ENCODE peak calls at places on chromosomes 6 and 20, in six cellular contexts. I is CD8-positive, alpha-beta memory T cell; G is fibroblast of mammary gland; D is HTR-8/SVneo; K is adrenal gland; L is activated T-cell treated with anti-CD3 and anti-CD28 coated beads for 1 hour. V is an unnamed sample.
A peak's percentile ranks its signal among the peaks of the same experiment; 100 is the strongest.

GRCh38 chr6:32148722-32149576 is 2.8 kb downstream of the PRRT1 start:
- DNase-seq in K (peak; percentile 64), G (no peak), D (no peak), I (peak; percentile 80), L (peak; percentile 57), V (peak; percentile 57)

GRCh38 chr20:59382326-59382725 is 81.9 kb downstream of the EDN3 start:
- DNase-seq in D (no peak), K (no peak), L (no peak), I (no peak), G (no peak), V (no peak)

GRCh38 chr6:151618717-151619116 is 124.9 kb downstream of the CCDC170 start:
- DNase-seq in G (no peak), I (no peak), D (no peak), L (no peak), K (no peak), V (peak; percentile 96)

GRCh38 chr6:104940238-104940880 is 16.5 kb upstream of the LIN28B start:
- DNase-seq in I (no peak), D (no peak), K (no peak), L (no peak), G (no peak), V (no peak)

GRCh38 chr6:19153270-19153980 is 683.7 kb upstream of the ID4 start:
- DNase-seq in L (no peak), D (no peak), K (no peak), I (no peak), G (peak; percentile 20), V (no peak)

GRCh38 chr6:161434331-161434730 is 160.5 kb upstream of the AGPAT4 start:
- DNase-seq in K (no peak), L (no peak), G (peak; percentile 61), D (no peak), I (no peak), V (no peak)

GRCh38 chr6:142871910-142872331 is 73.1 kb downstream of the HIVEP2 start:
- DNase-seq in D (no peak), I (peak; percentile 65), L (no peak), G (peak; percentile 96), K (no peak), V (no peak)

GRCh38 chr20:45500022-45500421 is 15.4 kb downstream of the SPINT3 start:
- DNase-seq in D (no peak), I (no peak), G (no peak), K (no peak), L (no peak), V (no peak)

GRCh38 chr6:168515376-168515775 is 74.4 kb downstream of the SMOC2 start:
- DNase-seq in K (no peak), G (no peak), I (no peak), L (no peak), D (no peak), V (no peak)

GRCh38 chr6:21824431-21825180 is 231.1 kb downstream of the SOX4 start:
- DNase-seq in L (no peak), I (no peak), K (no peak), G (no peak), D (no peak), V (no peak)

GRCh38 chr20:4573564-4574355 is 147.9 kb upstream of the PRND start:
- DNase-seq in D (peak; percentile 64), I (no peak), G (peak; percentile 97), K (no peak), L (no peak), V (no peak)

V was measured in thyroid gland.